ENCODE peak calls at places on chromosomes 6 and 20, in ten cellular contexts. One of them, this sample, is unnamed.

GRCh38 chr6:141580988-141581387 is 551.7 kb upstream of the GJE1 start:
- DNase-seq in nephron progenitor cell: no peak
- DNase-seq in natural killer cell: no peak
- DNase-seq in epithelial cell of esophagus: peak; percentile 38
- DNase-seq in astrocyte of the cerebellum: peak; percentile 83
- DNase-seq in tibial artery: no peak
- DNase-seq in brain microvascular endothelial cell: peak; percentile 14
- DNase-seq in Peyer's patch: no peak
- DNase-seq in fibroblast of lung: peak; percentile 20
- DNase-seq in retinal pigment epithelial cell: no peak
- DNase-seq in this sample: no peak

GRCh38 chr20:33443006-33443511 is 504 bp downstream of the SNTA1 start:
- DNase-seq in brain microvascular endothelial cell: no peak
- DNase-seq in epithelial cell of esophagus: no peak
- DNase-seq in natural killer cell: peak; percentile 14
- DNase-seq in Peyer's patch: no peak
- DNase-seq in astrocyte of the cerebellum: no peak
- DNase-seq in fibroblast of lung: no peak
- DNase-seq in tibial artery: peak; percentile 74
- DNase-seq in nephron progenitor cell: no peak
- DNase-seq in retinal pigment epithelial cell: no peak
- DNase-seq in this sample: no peak

GRCh38 chr6:17167327-17167979 is 65.6 kb downstream of the STMND1 start:
- DNase-seq in retinal pigment epithelial cell: no peak
- DNase-seq in astrocyte of the cerebellum: no peak
- DNase-seq in nephron progenitor cell: peak; percentile 43
- DNase-seq in fibroblast of lung: peak; percentile 14
- DNase-seq in Peyer's patch: peak; percentile 58
- DNase-seq in epithelial cell of esophagus: peak; percentile 77
- DNase-seq in natural killer cell: no peak
- DNase-seq in tibial artery: no peak
- DNase-seq in brain microvascular endothelial cell: peak; percentile 49
- DNase-seq in this sample: peak; percentile 52

GRCh38 chr6:28632326-28632851 is 106.7 kb downstream of the GPX5 start:
- DNase-seq in epithelial cell of esophagus: no peak
- DNase-seq in astrocyte of the cerebellum: no peak
- DNase-seq in fibroblast of lung: no peak
- DNase-seq in nephron progenitor cell: no peak
- DNase-seq in Peyer's patch: no peak
- DNase-seq in tibial artery: no peak
- DNase-seq in retinal pigment epithelial cell: no peak
- DNase-seq in natural killer cell: no peak
- DNase-seq in brain microvascular endothelial cell: no peak
- DNase-seq in this sample: no peak

GRCh38 chr6:161557333-161558107 is 283.7 kb upstream of the AGPAT4 start:
- DNase-seq in tibial artery: no peak
- DNase-seq in natural killer cell: no peak
- DNase-seq in fibroblast of lung: no peak
- DNase-seq in epithelial cell of esophagus: no peak
- DNase-seq in brain microvascular endothelial cell: no peak
- DNase-seq in retinal pigment epithelial cell: no peak
- DNase-seq in nephron progenitor cell: peak; percentile 20
- DNase-seq in astrocyte of the cerebellum: no peak
- DNase-seq in Peyer's patch: no peak
- DNase-seq in this sample: no peak

GRCh38 chr6:157060440-157060949 is 262.8 kb downstream of the TMEM242 start:
- DNase-seq in nephron progenitor cell: no peak
- DNase-seq in fibroblast of lung: no peak
- DNase-seq in natural killer cell: no peak
- DNase-seq in brain microvascular endothelial cell: no peak
- DNase-seq in retinal pigment epithelial cell: no peak
- DNase-seq in astrocyte of the cerebellum: peak; percentile 63
- DNase-seq in tibial artery: no peak
- DNase-seq in Peyer's patch: no peak
- DNase-seq in epithelial cell of esophagus: no peak
- DNase-seq in this sample: no peak

GRCh38 chr6:87763901-87764300 is 61.9 kb upstream of the AKIRIN2 start:
- DNase-seq in nephron progenitor cell: no peak
- DNase-seq in fibroblast of lung: peak; percentile 17
- DNase-seq in brain microvascular endothelial cell: no peak
- DNase-seq in retinal pigment epithelial cell: no peak
- DNase-seq in Peyer's patch: no peak
- DNase-seq in epithelial cell of esophagus: peak; percentile 90
- DNase-seq in natural killer cell: no peak
- DNase-seq in astrocyte of the cerebellum: no peak
- DNase-seq in tibial artery: no peak
- DNase-seq in this sample: no peak

GRCh38 chr6:30684386-30685156 is 1.9 kb downstream of the PPP1R18 start:
- DNase-seq in tibial artery: peak; percentile 87
- DNase-seq in Peyer's patch: peak; percentile 86
- DNase-seq in natural killer cell: peak; percentile 38
- DNase-seq in astrocyte of the cerebellum: no peak
- DNase-seq in retinal pigment epithelial cell: no peak
- DNase-seq in fibroblast of lung: peak; percentile 22
- DNase-seq in nephron progenitor cell: peak; percentile 14
- DNase-seq in brain microvascular endothelial cell: no peak
- DNase-seq in epithelial cell of esophagus: peak; percentile 44
- DNase-seq in this sample: no peak

GRCh38 chr6:160034346-160034930 is 65.6 kb downstream of the IGF2R start:
- DNase-seq in brain microvascular endothelial cell: no peak
- DNase-seq in fibroblast of lung: no peak
- DNase-seq in Peyer's patch: no peak
- DNase-seq in nephron progenitor cell: no peak
- DNase-seq in tibial artery: no peak
- DNase-seq in astrocyte of the cerebellum: no peak
- DNase-seq in natural killer cell: no peak
- DNase-seq in retinal pigment epithelial cell: no peak
- DNase-seq in epithelial cell of esophagus: no peak
- DNase-seq in this sample: no peak

GRCh38 chr20:36102809-36103596 is 51.5 kb upstream of the EPB41L1 start:
- DNase-seq in epithelial cell of esophagus: no peak
- DNase-seq in retinal pigment epithelial cell: no peak
- DNase-seq in astrocyte of the cerebellum: no peak
- DNase-seq in Peyer's patch: no peak
- DNase-seq in tibial artery: no peak
- DNase-seq in nephron progenitor cell: no peak
- DNase-seq in natural killer cell: no peak
- DNase-seq in fibroblast of lung: no peak
- DNase-seq in brain microvascular endothelial cell: no peak
- DNase-seq in this sample: no peak
- TF ChIP-seq CTCF in epithelial cell of esophagus: no peak
- TF ChIP-seq CTCF in retinal pigment epithelial cell: no peak
- TF ChIP-seq CTCF in astrocyte of the cerebellum: no peak
- TF ChIP-seq CTCF in Peyer's patch: no peak
- TF ChIP-seq CTCF in tibial artery: no peak
- TF ChIP-seq CTCF in nephron progenitor cell: no peak
- TF ChIP-seq CTCF in natural killer cell: no peak
- TF ChIP-seq CTCF in fibroblast of lung: no peak
- TF ChIP-seq CTCF in brain microvascular endothelial cell: no peak
- TF ChIP-seq CTCF in this sample: no peak

GRCh38 chr6:34473967-34474366 is 8.1 kb downstream of the PACSIN1 start:
- DNase-seq in brain microvascular endothelial cell: no peak
- DNase-seq in nephron progenitor cell: no peak
- DNase-seq in retinal pigment epithelial cell: no peak
- DNase-seq in natural killer cell: no peak
- DNase-seq in fibroblast of lung: no peak
- DNase-seq in epithelial cell of esophagus: no peak
- DNase-seq in Peyer's patch: no peak
- DNase-seq in tibial artery: no peak
- DNase-seq in astrocyte of the cerebellum: no peak
- DNase-seq in this sample: no peak
- TF ChIP-seq CTCF in brain microvascular endothelial cell: no peak
- TF ChIP-seq CTCF in nephron progenitor cell: no peak
- TF ChIP-seq CTCF in retinal pigment epithelial cell: no peak
- TF ChIP-seq CTCF in natural killer cell: no peak
- TF ChIP-seq CTCF in fibroblast of lung: no peak
- TF ChIP-seq CTCF in epithelial cell of esophagus: no peak
- TF ChIP-seq CTCF in Peyer's patch: no peak
- TF ChIP-seq CTCF in tibial artery: no peak
- TF ChIP-seq CTCF in astrocyte of the cerebellum: no peak
- TF ChIP-seq CTCF in this sample: no peak

DNA sequence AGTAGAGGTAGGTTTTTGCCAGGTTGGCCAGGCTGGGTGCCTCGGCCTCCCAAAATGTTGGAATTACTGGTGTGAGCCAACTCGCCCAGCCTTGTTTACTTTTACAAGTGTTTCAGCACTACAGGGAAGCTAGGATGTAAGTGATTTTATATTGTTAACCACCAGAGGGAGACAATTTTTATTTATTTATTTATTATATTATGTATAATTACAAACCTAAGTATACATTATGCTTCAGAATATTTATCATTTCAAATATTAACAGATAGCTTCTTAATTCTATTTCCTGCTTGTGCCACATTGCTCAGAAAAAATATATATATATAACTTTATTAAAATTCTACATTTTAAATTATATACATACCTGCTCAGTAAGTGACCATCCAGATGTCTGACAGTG is 9.8 kb downstream of the MMUT start:
- DNase-seq in natural killer cell: no peak
- DNase-seq in astrocyte of the cerebellum: no peak
- DNase-seq in nephron progenitor cell: no peak
- DNase-seq in retinal pigment epithelial cell: no peak
- DNase-seq in epithelial cell of esophagus: peak; percentile 29
- DNase-seq in fibroblast of lung: peak; percentile 19
- DNase-seq in brain microvascular endothelial cell: no peak
- DNase-seq in tibial artery: no peak
- DNase-seq in Peyer's patch: no peak
- DNase-seq in this sample: no peak
- TF ChIP-seq CTCF in natural killer cell: peak; percentile 16
- TF ChIP-seq CTCF in astrocyte of the cerebellum: peak; percentile 14
- TF ChIP-seq CTCF in nephron progenitor cell: peak; percentile 31
- TF ChIP-seq CTCF in retinal pigment epithelial cell: peak; percentile 22
- TF ChIP-seq CTCF in epithelial cell of esophagus: peak; percentile 21
- TF ChIP-seq CTCF in fibroblast of lung: peak; percentile 30
- TF ChIP-seq CTCF in brain microvascular endothelial cell: peak; percentile 36
- TF ChIP-seq CTCF in tibial artery: peak; percentile 16
- TF ChIP-seq CTCF in Peyer's patch: peak; percentile 13
- TF ChIP-seq CTCF in this sample: peak; percentile 70

GRCh38 chr6:112225691-112226090 is 28.7 kb downstream of the LAMA4 start:
- DNase-seq in epithelial cell of esophagus: no peak
- DNase-seq in nephron progenitor cell: no peak
- DNase-seq in natural killer cell: no peak
- DNase-seq in fibroblast of lung: peak; percentile 53
- DNase-seq in Peyer's patch: no peak
- DNase-seq in brain microvascular endothelial cell: no peak
- DNase-seq in astrocyte of the cerebellum: no peak
- DNase-seq in tibial artery: no peak
- DNase-seq in retinal pigment epithelial cell: no peak
- DNase-seq in this sample: no peak

GRCh38 chr6:112228480-112229332 is 25.7 kb downstream of the LAMA4 start:
- DNase-seq in natural killer cell: no peak
- DNase-seq in astrocyte of the cerebellum: no peak
- DNase-seq in fibroblast of lung: no peak
- DNase-seq in tibial artery: no peak
- DNase-seq in nephron progenitor cell: no peak
- DNase-seq in retinal pigment epithelial cell: no peak
- DNase-seq in epithelial cell of esophagus: no peak
- DNase-seq in brain microvascular endothelial cell: no peak
- DNase-seq in Peyer's patch: no peak
- DNase-seq in this sample: no peak

GRCh38 chr6:112231609-112232060 is 22.7 kb downstream of the LAMA4 start:
- DNase-seq in Peyer's patch: no peak
- DNase-seq in fibroblast of lung: peak; percentile 57
- DNase-seq in nephron progenitor cell: no peak
- DNase-seq in retinal pigment epithelial cell: no peak
- DNase-seq in astrocyte of the cerebellum: no peak
- DNase-seq in tibial artery: no peak
- DNase-seq in natural killer cell: no peak
- DNase-seq in epithelial cell of esophagus: peak; percentile 64
- DNase-seq in brain microvascular endothelial cell: no peak
- DNase-seq in this sample: no peak

GRCh38 chr6:112227411-112227810 is 27.0 kb downstream of the LAMA4 start:
- DNase-seq in astrocyte of the cerebellum: no peak
- DNase-seq in epithelial cell of esophagus: peak; percentile 57
- DNase-seq in retinal pigment epithelial cell: no peak
- DNase-seq in tibial artery: no peak
- DNase-seq in natural killer cell: no peak
- DNase-seq in fibroblast of lung: no peak
- DNase-seq in brain microvascular endothelial cell: no peak
- DNase-seq in Peyer's patch: no peak
- DNase-seq in nephron progenitor cell: no peak
- DNase-seq in this sample: no peak

DNA sequence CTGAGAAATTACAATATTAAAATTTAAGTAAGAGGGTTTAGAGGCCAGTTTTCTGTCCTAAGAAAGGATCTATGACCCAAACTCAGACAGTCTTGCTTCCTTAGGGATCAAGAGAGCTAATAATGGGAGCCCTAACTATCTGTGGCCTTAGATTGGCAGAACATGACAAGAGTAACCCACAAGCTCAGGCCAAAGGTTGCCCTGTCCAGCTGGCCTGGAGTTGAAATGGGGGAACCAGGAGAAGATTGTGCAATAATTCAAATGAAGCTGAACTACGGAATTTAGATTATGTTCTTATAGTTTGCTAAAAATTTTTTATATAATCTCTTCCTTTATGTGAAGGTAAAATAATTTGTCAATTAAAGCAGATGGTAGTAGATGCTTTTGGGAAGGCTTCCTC is 26.4 kb downstream of the LAMA4 start:
- DNase-seq in nephron progenitor cell: no peak
- DNase-seq in astrocyte of the cerebellum: no peak
- DNase-seq in epithelial cell of esophagus: no peak
- DNase-seq in fibroblast of lung: no peak
- DNase-seq in retinal pigment epithelial cell: no peak
- DNase-seq in tibial artery: no peak
- DNase-seq in natural killer cell: no peak
- DNase-seq in brain microvascular endothelial cell: no peak
- DNase-seq in Peyer's patch: no peak
- DNase-seq in this sample: no peak
- TF ChIP-seq CTCF in nephron progenitor cell: no peak
- TF ChIP-seq CTCF in astrocyte of the cerebellum: no peak
- TF ChIP-seq CTCF in epithelial cell of esophagus: no peak
- TF ChIP-seq CTCF in fibroblast of lung: no peak
- TF ChIP-seq CTCF in retinal pigment epithelial cell: no peak
- TF ChIP-seq CTCF in tibial artery: no peak
- TF ChIP-seq CTCF in natural killer cell: no peak
- TF ChIP-seq CTCF in brain microvascular endothelial cell: no peak
- TF ChIP-seq CTCF in Peyer's patch: no peak
- TF ChIP-seq CTCF in this sample: no peak

GRCh38 chr20:3696200-3696599 is 14.4 kb upstream of the ADAM33 start:
- DNase-seq in retinal pigment epithelial cell: no peak
- DNase-seq in natural killer cell: no peak
- DNase-seq in astrocyte of the cerebellum: no peak
- DNase-seq in brain microvascular endothelial cell: no peak
- DNase-seq in nephron progenitor cell: no peak
- DNase-seq in fibroblast of lung: peak; percentile 25
- DNase-seq in Peyer's patch: no peak
- DNase-seq in epithelial cell of esophagus: no peak
- DNase-seq in tibial artery: no peak
- DNase-seq in this sample: no peak
- TF ChIP-seq CTCF in retinal pigment epithelial cell: peak; percentile 55
- TF ChIP-seq CTCF in natural killer cell: no peak
- TF ChIP-seq CTCF in astrocyte of the cerebellum: peak; percentile 50
- TF ChIP-seq CTCF in brain microvascular endothelial cell: peak; percentile 68
- TF ChIP-seq CTCF in nephron progenitor cell: no peak
- TF ChIP-seq CTCF in fibroblast of lung: peak; percentile 67
- TF ChIP-seq CTCF in Peyer's patch: no peak
- TF ChIP-seq CTCF in epithelial cell of esophagus: peak; percentile 30
- TF ChIP-seq CTCF in tibial artery: no peak
- TF ChIP-seq CTCF in this sample: peak; percentile 61

GRCh38 chr6:106556368-106556960 is 72.8 kb downstream of the RTN4IP1 start:
- DNase-seq in nephron progenitor cell: no peak
- DNase-seq in fibroblast of lung: peak; percentile 68
- DNase-seq in Peyer's patch: no peak
- DNase-seq in brain microvascular endothelial cell: no peak
- DNase-seq in tibial artery: no peak
- DNase-seq in retinal pigment epithelial cell: no peak
- DNase-seq in natural killer cell: no peak
- DNase-seq in astrocyte of the cerebellum: peak; percentile 35
- DNase-seq in epithelial cell of esophagus: no peak
- DNase-seq in this sample: no peak
- TF ChIP-seq CTCF in nephron progenitor cell: no peak
- TF ChIP-seq CTCF in fibroblast of lung: peak; percentile 47
- TF ChIP-seq CTCF in Peyer's patch: peak; percentile 44
- TF ChIP-seq CTCF in brain microvascular endothelial cell: peak; percentile 50
- TF ChIP-seq CTCF in tibial artery: no peak
- TF ChIP-seq CTCF in retinal pigment epithelial cell: peak; percentile 41
- TF ChIP-seq CTCF in natural killer cell: peak; percentile 45
- TF ChIP-seq CTCF in astrocyte of the cerebellum: peak; percentile 40
- TF ChIP-seq CTCF in epithelial cell of esophagus: no peak
- TF ChIP-seq CTCF in this sample: no peak

This sample was measured in neural crest cell.